ENCODE peak calls at places on chromosomes 11 and 22, in five cellular contexts. T is NT2/D1, F is HEK293T, Z is H1, P is HepG2. B is an unnamed sample.

GRCh38 chr22:18985761-18986160 is 49.7 kb upstream of the PRODH start:
- DNase-seq in P (no peak), Z (no peak), F (no peak), T (no peak), B (no peak)

GRCh38 chr11:57778318-57779037 is 16.9 kb downstream of the CTNND1 start:
- DNase-seq in F (peak; percentile 72), P (peak; percentile 99), T (peak; percentile 95), Z (peak; percentile 79), B (no peak)

GRCh38 chr11:120170741-120171261 is 32.9 kb upstream of the TRIM29 start:
- DNase-seq in F (no peak), Z (no peak), P (no peak), T (no peak), B (no peak)

GRCh38 chr11:118913411-118914125 is 12.2 kb downstream of the BCL9L start:
- DNase-seq in F (no peak), P (no peak), T (no peak), Z (no peak), B (no peak)

GRCh38 chr11:72298931-72299330 is 55.0 kb upstream of the PHOX2A start:
- DNase-seq in Z (no peak), F (no peak), T (no peak), P (no peak), B (no peak)

GRCh38 chr11:85756401-85757200 is 54.3 kb downstream of the SYTL2 start:
- DNase-seq in T (no peak), Z (no peak), F (no peak), P (no peak), B (no peak)

GRCh38 chr11:19853016-19853415 is 140.4 kb downstream of the NAV2 start:
- DNase-seq in Z (no peak), T (no peak), P (no peak), F (no peak), B (no peak)

GRCh38 chr22:36385491-36386350 is 2.0 kb downstream of the MYH9 start:
- DNase-seq in P (peak; percentile 57), T (no peak), F (no peak), Z (no peak), B (no peak)

GRCh38 chr22:20783844-20784723 is 10.2 kb downstream of the SERPIND1 start:
- DNase-seq in T (no peak), P (peak; percentile 70), Z (no peak), F (peak; percentile 73), B (peak; percentile 28)

GRCh38 chr11:67586568-67587250 is 3.1 kb downstream of the GSTP1 start:
- DNase-seq in Z (no peak), F (no peak), P (no peak), T (no peak), B (no peak)

GRCh38 chr11:35859311-35859710 is 84.6 kb upstream of the LDLRAD3 start:
- DNase-seq in Z (no peak), P (no peak), F (no peak), T (no peak), B (no peak)

GRCh38 chr11:129973068-129973467 is 29.6 kb downstream of the PRDM10 start:
- DNase-seq in F (no peak), T (no peak), P (no peak), Z (no peak), B (no peak)

GRCh38 chr22:17157714-17158113 is 1.4 kb downstream of the HDHD5 start:
- DNase-seq in F (no peak), T (no peak), Z (no peak), P (no peak), B (no peak)

GRCh38 chr11:35111171-35112055 is 27.6 kb upstream of the CD44 start:
- DNase-seq in Z (no peak), T (no peak), F (no peak), P (no peak), B (no peak)

GRCh38 chr11:68528630-68529029 is 68.1 kb downstream of the PPP6R3 start:
- DNase-seq in P (no peak), F (no peak), T (no peak), Z (no peak), B (no peak)

GRCh38 chr22:20155330-20156041 is 4.6 kb upstream of the CCDC188 start:
- DNase-seq in F (no peak), Z (no peak), P (peak; percentile 19), T (no peak), B (no peak)

GRCh38 chr11:134252539-134253188 is 488 bp downstream of the THYN1 start:
- DNase-seq in P (no peak), T (no peak), F (peak; percentile 40), Z (no peak), B (no peak)

GRCh38 chr11:61890536-61891330 is 612 bp downstream of the FADS3 start:
- DNase-seq in F (no peak), Z (no peak), T (no peak), P (peak; percentile 56), B (no peak)

GRCh38 chr11:41189711-41190477 is 269.6 kb downstream of the LRRC4C start:
- DNase-seq in P (peak; percentile 44), T (no peak), Z (no peak), F (no peak), B (no peak)

GRCh38 chr11:67542169-67542568 is 18.9 kb upstream of the CABP2 start:
- DNase-seq in T (no peak), F (no peak), Z (no peak), P (no peak), B (no peak)

GRCh38 chr11:26931248-26931631 is 62.7 kb upstream of the FIBIN start:
- DNase-seq in P (no peak), Z (no peak), T (no peak), F (no peak), B (no peak)

GRCh38 chr22:38078046-38078840 is 5.7 kb downstream of the SLC16A8 start:
- DNase-seq in Z (no peak), P (no peak), T (no peak), F (no peak), B (no peak)

GRCh38 chr22:49012695-49013094 is 815.0 kb downstream of the BRD1 start:
- DNase-seq in T (no peak), Z (no peak), F (no peak), P (no peak), B (no peak)

GRCh38 chr22:45033136-45033535 is 23.3 kb upstream of the PHF21B start:
- DNase-seq in T (no peak), F (no peak), Z (no peak), P (no peak), B (no peak)

GRCh38 chr11:94728541-94728940 is 39.6 kb upstream of the AMOTL1 start:
- DNase-seq in Z (no peak), F (no peak), P (no peak), T (no peak), B (no peak)

GRCh38 chr11:15229069-15229468 is 114.3 kb downstream of the INSC start:
- DNase-seq in P (no peak), Z (no peak), T (no peak), F (no peak), B (no peak)

GRCh38 chr11:74626604-74627003 is 34.2 kb downstream of the POLD3 start:
- DNase-seq in P (no peak), Z (no peak), T (no peak), F (no peak), B (no peak)

GRCh38 chr11:83511646-83512045 is 225.5 kb upstream of the CCDC90B start:
- DNase-seq in F (no peak), T (no peak), Z (no peak), P (no peak), B (no peak)
- TF ChIP-seq SUZ12 in F (no peak), T (no peak), Z (no peak), P (no peak), B (no peak)

GRCh38 chr22:46066691-46067090 is 83.6 kb upstream of the PPARA start:
- DNase-seq in F (no peak), T (no peak), Z (no peak), P (no peak), B (no peak)
- TF ChIP-seq SUZ12 in F (no peak), T (no peak), Z (no peak), P (no peak), B (no peak)

GRCh38 chr11:96267001-96267489 is 76.0 kb downstream of the MAML2 start:
- DNase-seq in P (no peak), Z (no peak), F (no peak), T (no peak), B (no peak)

GRCh38 chr11:96264364-96264763 is 78.6 kb downstream of the MAML2 start:
- DNase-seq in F (no peak), Z (no peak), T (no peak), P (no peak), B (no peak)

GRCh38 chr11:96265236-96265737 is 77.7 kb downstream of the MAML2 start:
- DNase-seq in F (no peak), Z (no peak), T (no peak), P (no peak), B (no peak)

GRCh38 chr11:96265972-96266371 is 77.0 kb downstream of the MAML2 start:
- DNase-seq in Z (no peak), P (no peak), F (no peak), T (no peak), B (no peak)

DNA sequence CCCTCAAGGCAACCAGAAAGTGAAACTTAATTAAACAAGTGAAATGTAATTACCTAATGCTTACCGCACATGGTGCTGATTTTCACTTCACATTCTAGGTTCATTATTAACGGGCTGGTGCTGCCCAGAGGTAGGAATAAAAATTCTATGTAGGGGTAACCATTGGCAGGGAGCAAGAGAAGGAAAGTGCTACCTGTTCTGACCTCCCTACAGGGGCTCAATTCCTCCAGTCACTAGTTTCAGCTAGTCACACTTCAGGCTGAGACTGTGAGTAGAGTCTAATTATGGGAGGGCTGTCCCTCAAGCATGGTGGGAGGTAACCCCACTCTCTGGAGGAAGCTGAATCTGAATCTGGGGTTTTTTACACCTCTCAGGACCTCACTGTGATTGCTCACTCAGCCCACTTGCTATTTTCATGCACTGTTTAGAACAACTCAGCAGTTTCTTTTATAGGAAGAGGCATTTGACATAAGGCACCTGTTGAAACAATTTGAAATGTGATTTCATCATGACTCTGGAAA is 75.4 kb downstream of the MAML2 start:
- DNase-seq in P (no peak), T (no peak), Z (no peak), F (no peak), B (peak; percentile 95)
- TF ChIP-seq SUZ12 in P (no peak), T (no peak), Z (no peak), F (no peak), B (no peak)

DNA sequence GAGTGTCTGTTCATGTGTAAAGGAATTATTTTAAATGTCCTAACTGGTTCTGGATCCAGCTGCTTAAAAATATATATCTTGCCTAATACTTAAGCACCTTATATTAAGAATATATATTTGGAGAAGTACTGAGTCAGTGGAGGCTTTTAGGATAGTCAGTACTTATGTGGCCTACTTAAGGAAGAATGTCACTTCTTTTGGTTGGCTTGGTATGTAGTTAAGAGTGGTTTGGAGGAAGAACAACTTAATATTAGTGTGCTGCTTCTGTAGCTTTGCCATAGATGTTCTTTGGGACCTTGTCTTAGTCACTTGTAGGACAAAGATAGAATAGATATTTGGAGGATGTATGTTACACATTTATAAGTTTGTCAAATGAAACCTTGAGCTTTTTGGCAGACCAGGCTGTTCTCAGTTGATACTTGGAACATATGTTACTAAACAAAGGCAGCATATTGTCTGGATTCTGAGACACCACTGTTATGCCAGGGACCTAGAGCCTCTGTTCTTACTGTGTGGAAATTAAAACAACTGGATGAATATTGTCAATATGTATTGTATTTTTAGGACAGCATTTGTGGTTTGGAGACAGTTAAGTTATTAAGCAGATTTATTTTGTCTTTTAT is 4.9 kb downstream of the HIPK3 start:
- DNase-seq in T (no peak), P (no peak), F (no peak), Z (no peak), B (no peak)
- TF ChIP-seq SUZ12 in T (no peak), P (no peak), F (no peak), Z (no peak), B (no peak)